ENCODE peak calls at places on chromosomes 13 and 19, in eight cellular contexts. One of them, this sample, is unnamed.

GRCh38 chr13:32955881-32956594 is 60.2 kb upstream of the KL start:
- DNase-seq in fibroblast of the aortic adventitia: no peak
- DNase-seq in CD4-positive, alpha-beta T cell: no peak
- DNase-seq in PC-3: no peak
- DNase-seq in ascending aorta: no peak
- DNase-seq in ovary: no peak
- DNase-seq in B cell: no peak
- DNase-seq in mammary epithelial cell: no peak
- DNase-seq in this sample: no peak

GRCh38 chr19:49149652-49150105 is 5.5 kb downstream of the HRC start:
- DNase-seq in fibroblast of the aortic adventitia: peak; percentile 90
- DNase-seq in CD4-positive, alpha-beta T cell: no peak
- DNase-seq in PC-3: peak; percentile 74
- DNase-seq in ascending aorta: peak; percentile 88
- DNase-seq in ovary: peak; percentile 83
- DNase-seq in B cell: no peak
- DNase-seq in mammary epithelial cell: peak; percentile 66
- DNase-seq in this sample: no peak

GRCh38 chr19:55581828-55582223 is 1.2 kb upstream of the ZNF579 start:
- DNase-seq in fibroblast of the aortic adventitia: no peak
- DNase-seq in CD4-positive, alpha-beta T cell: no peak
- DNase-seq in PC-3: no peak
- DNase-seq in ascending aorta: no peak
- DNase-seq in ovary: no peak
- DNase-seq in B cell: no peak
- DNase-seq in mammary epithelial cell: no peak
- DNase-seq in this sample: no peak

GRCh38 chr19:33814181-33815165 is 17.8 kb downstream of the KCTD15 start:
- DNase-seq in fibroblast of the aortic adventitia: no peak
- DNase-seq in CD4-positive, alpha-beta T cell: no peak
- DNase-seq in PC-3: no peak
- DNase-seq in ascending aorta: peak; percentile 51
- DNase-seq in ovary: no peak
- DNase-seq in B cell: no peak
- DNase-seq in mammary epithelial cell: no peak
- DNase-seq in this sample: no peak

GRCh38 chr13:44884076-44884729 is 105.1 kb downstream of the NUFIP1 start:
- DNase-seq in fibroblast of the aortic adventitia: peak; percentile 81
- DNase-seq in CD4-positive, alpha-beta T cell: no peak
- DNase-seq in PC-3: peak; percentile 62
- DNase-seq in ascending aorta: peak; percentile 59
- DNase-seq in ovary: no peak
- DNase-seq in B cell: no peak
- DNase-seq in mammary epithelial cell: peak; percentile 22
- DNase-seq in this sample: no peak

GRCh38 chr19:29884044-29884443 is 58.0 kb upstream of the URI1 start:
- DNase-seq in fibroblast of the aortic adventitia: no peak
- DNase-seq in CD4-positive, alpha-beta T cell: no peak
- DNase-seq in PC-3: no peak
- DNase-seq in ascending aorta: no peak
- DNase-seq in ovary: no peak
- DNase-seq in B cell: no peak
- DNase-seq in mammary epithelial cell: no peak
- DNase-seq in this sample: no peak

GRCh38 chr19:28519950-28520861 is 692.7 kb downstream of the UQCRFS1 start:
- DNase-seq in fibroblast of the aortic adventitia: peak; percentile 31
- DNase-seq in CD4-positive, alpha-beta T cell: no peak
- DNase-seq in PC-3: peak; percentile 1
- DNase-seq in ascending aorta: no peak
- DNase-seq in ovary: no peak
- DNase-seq in B cell: no peak
- DNase-seq in mammary epithelial cell: no peak
- DNase-seq in this sample: no peak

GRCh38 chr19:1098177-1099051 is 3.2 kb upstream of the POLR2E start:
- DNase-seq in fibroblast of the aortic adventitia: peak; percentile 49
- DNase-seq in CD4-positive, alpha-beta T cell: no peak
- DNase-seq in PC-3: peak; percentile 85
- DNase-seq in ascending aorta: no peak
- DNase-seq in ovary: no peak
- DNase-seq in B cell: no peak
- DNase-seq in mammary epithelial cell: no peak
- DNase-seq in this sample: no peak

DNA sequence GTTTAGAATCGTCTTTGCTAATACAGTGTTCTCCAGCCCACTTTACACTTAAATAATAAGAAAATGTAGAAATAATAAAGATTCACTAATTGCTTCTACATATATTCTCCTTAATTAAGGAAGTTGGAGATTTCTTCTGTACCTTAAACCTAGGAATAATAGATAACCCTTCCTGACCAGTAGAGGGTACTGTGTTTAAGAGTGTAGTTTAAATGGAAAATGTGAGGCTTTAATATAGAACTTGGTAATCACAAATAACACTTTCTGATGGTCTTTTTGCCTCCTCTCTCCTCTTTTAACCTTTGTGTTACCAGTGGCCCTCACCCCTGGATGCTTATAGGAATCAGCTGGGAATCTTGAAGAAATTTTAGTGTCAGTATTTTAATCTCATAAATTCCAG is 20.7 kb downstream of the POMP start:
- DNase-seq in fibroblast of the aortic adventitia: peak; percentile 37
- DNase-seq in CD4-positive, alpha-beta T cell: no peak
- DNase-seq in PC-3: peak; percentile 35
- DNase-seq in ascending aorta: no peak
- DNase-seq in ovary: no peak
- DNase-seq in B cell: no peak
- DNase-seq in mammary epithelial cell: no peak
- DNase-seq in this sample: no peak
- TF ChIP-seq CTCF in fibroblast of the aortic adventitia: peak; percentile 45
- TF ChIP-seq CTCF in CD4-positive, alpha-beta T cell: no peak
- TF ChIP-seq CTCF in PC-3: peak; percentile 62
- TF ChIP-seq CTCF in ascending aorta: peak; percentile 39
- TF ChIP-seq CTCF in ovary: no peak
- TF ChIP-seq CTCF in B cell: no peak
- TF ChIP-seq CTCF in mammary epithelial cell: peak; percentile 42
- TF ChIP-seq CTCF in this sample: peak; percentile 33

GRCh38 chr19:46076951-46077814 is 36.4 kb upstream of the IGFL4 start:
- DNase-seq in fibroblast of the aortic adventitia: peak; percentile 89
- DNase-seq in CD4-positive, alpha-beta T cell: no peak
- DNase-seq in PC-3: peak; percentile 81
- DNase-seq in ascending aorta: no peak
- DNase-seq in ovary: peak; percentile 23
- DNase-seq in B cell: peak; percentile 8
- DNase-seq in mammary epithelial cell: peak; percentile 69
- DNase-seq in this sample: peak; percentile 75

GRCh38 chr19:46080561-46080960 is 39.8 kb upstream of the IGFL4 start:
- DNase-seq in fibroblast of the aortic adventitia: peak; percentile 86
- DNase-seq in CD4-positive, alpha-beta T cell: no peak
- DNase-seq in PC-3: peak; percentile 50
- DNase-seq in ascending aorta: no peak
- DNase-seq in ovary: peak; percentile 24
- DNase-seq in B cell: no peak
- DNase-seq in mammary epithelial cell: peak; percentile 81
- DNase-seq in this sample: no peak

GRCh38 chr19:46081928-46082727 is 41.3 kb upstream of the IGFL4 start:
- DNase-seq in fibroblast of the aortic adventitia: peak; percentile 82
- DNase-seq in CD4-positive, alpha-beta T cell: no peak
- DNase-seq in PC-3: peak; percentile 65
- DNase-seq in ascending aorta: no peak
- DNase-seq in ovary: no peak
- DNase-seq in B cell: no peak
- DNase-seq in mammary epithelial cell: peak; percentile 61
- DNase-seq in this sample: peak; percentile 63

GRCh38 chr19:46076031-46076880 is 35.5 kb upstream of the IGFL4 start:
- DNase-seq in fibroblast of the aortic adventitia: no peak
- DNase-seq in CD4-positive, alpha-beta T cell: no peak
- DNase-seq in PC-3: peak; percentile 6
- DNase-seq in ascending aorta: no peak
- DNase-seq in ovary: no peak
- DNase-seq in B cell: no peak
- DNase-seq in mammary epithelial cell: no peak
- DNase-seq in this sample: no peak

DNA sequence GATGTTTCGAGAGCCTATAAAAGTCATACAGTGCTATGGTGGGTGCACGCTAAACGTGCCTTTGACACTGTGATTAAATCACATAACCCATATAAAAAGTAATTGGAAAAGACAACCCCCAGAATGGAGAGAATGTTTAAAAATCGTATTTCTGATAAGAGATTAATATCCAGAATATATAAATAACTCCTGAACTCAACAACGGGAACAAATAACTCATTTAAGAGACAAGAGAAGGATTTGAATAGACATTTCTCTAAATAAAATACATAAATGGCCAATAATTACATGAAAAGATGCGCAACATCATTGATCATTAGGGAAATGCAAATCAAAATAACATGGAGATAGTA is 37.0 kb upstream of the IGFL4 start:
- DNase-seq in fibroblast of the aortic adventitia: no peak
- DNase-seq in CD4-positive, alpha-beta T cell: no peak
- DNase-seq in PC-3: no peak
- DNase-seq in ascending aorta: no peak
- DNase-seq in ovary: no peak
- DNase-seq in B cell: no peak
- DNase-seq in mammary epithelial cell: no peak
- DNase-seq in this sample: no peak
- TF ChIP-seq CTCF in fibroblast of the aortic adventitia: no peak
- TF ChIP-seq CTCF in CD4-positive, alpha-beta T cell: no peak
- TF ChIP-seq CTCF in PC-3: no peak
- TF ChIP-seq CTCF in ascending aorta: no peak
- TF ChIP-seq CTCF in ovary: no peak
- TF ChIP-seq CTCF in B cell: no peak
- TF ChIP-seq CTCF in mammary epithelial cell: no peak
- TF ChIP-seq CTCF in this sample: no peak

GRCh38 chr19:45113628-45114027 is 20.6 kb downstream of the PPP1R37 start:
- DNase-seq in fibroblast of the aortic adventitia: no peak
- DNase-seq in CD4-positive, alpha-beta T cell: no peak
- DNase-seq in PC-3: peak; percentile 61
- DNase-seq in ascending aorta: no peak
- DNase-seq in ovary: no peak
- DNase-seq in B cell: no peak
- DNase-seq in mammary epithelial cell: no peak
- DNase-seq in this sample: no peak

GRCh38 chr19:45115809-45116615 is 23.0 kb downstream of the PPP1R37 start:
- DNase-seq in fibroblast of the aortic adventitia: no peak
- DNase-seq in CD4-positive, alpha-beta T cell: no peak
- DNase-seq in PC-3: no peak
- DNase-seq in ascending aorta: no peak
- DNase-seq in ovary: no peak
- DNase-seq in B cell: no peak
- DNase-seq in mammary epithelial cell: no peak
- DNase-seq in this sample: no peak

GRCh38 chr19:45114116-45114515 is 21.1 kb downstream of the PPP1R37 start:
- DNase-seq in fibroblast of the aortic adventitia: no peak
- DNase-seq in CD4-positive, alpha-beta T cell: no peak
- DNase-seq in PC-3: no peak
- DNase-seq in ascending aorta: no peak
- DNase-seq in ovary: no peak
- DNase-seq in B cell: no peak
- DNase-seq in mammary epithelial cell: no peak
- DNase-seq in this sample: no peak

GRCh38 chr19:45110811-45111210 is 17.8 kb downstream of the PPP1R37 start:
- DNase-seq in fibroblast of the aortic adventitia: no peak
- DNase-seq in CD4-positive, alpha-beta T cell: no peak
- DNase-seq in PC-3: no peak
- DNase-seq in ascending aorta: no peak
- DNase-seq in ovary: no peak
- DNase-seq in B cell: no peak
- DNase-seq in mammary epithelial cell: no peak
- DNase-seq in this sample: no peak

DNA sequence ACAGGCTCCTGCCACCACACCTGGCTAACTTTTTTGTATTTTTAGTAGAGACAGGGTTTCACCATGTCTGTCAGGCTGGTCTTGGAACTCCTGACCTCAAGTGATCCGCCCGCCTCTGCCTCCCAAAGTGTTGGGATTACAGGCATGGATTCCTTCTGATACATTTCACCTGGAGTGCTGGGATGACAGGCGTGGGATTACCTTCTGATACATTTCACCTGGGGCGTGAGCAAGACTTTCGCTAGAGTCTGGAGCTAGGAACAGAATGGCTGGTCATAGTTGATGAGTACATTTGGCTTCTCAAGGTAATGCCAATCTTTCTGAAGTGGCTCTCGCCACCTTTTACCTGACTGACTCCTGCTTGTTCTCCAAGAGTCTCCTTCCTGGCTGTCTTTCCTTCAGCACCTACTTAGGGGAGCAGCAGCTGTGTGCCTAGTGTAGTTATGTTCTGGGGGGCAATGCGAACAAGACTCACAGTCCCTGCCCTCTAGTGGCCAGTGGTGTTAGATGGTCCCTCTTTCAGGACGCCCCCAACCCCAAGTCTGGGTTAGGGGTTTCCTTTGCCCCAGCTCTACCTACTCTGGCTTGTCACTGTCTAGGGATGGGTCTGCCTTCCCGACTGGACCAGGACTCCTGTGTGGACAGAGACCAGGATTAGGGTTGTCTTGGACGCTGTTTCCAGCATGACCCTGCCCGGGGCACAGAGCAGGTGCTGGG is 19.3 kb downstream of the PPP1R37 start:
- DNase-seq in fibroblast of the aortic adventitia: no peak
- DNase-seq in CD4-positive, alpha-beta T cell: no peak
- DNase-seq in PC-3: no peak
- DNase-seq in ascending aorta: no peak
- DNase-seq in ovary: no peak
- DNase-seq in B cell: no peak
- DNase-seq in mammary epithelial cell: no peak
- DNase-seq in this sample: no peak
- TF ChIP-seq CTCF in fibroblast of the aortic adventitia: no peak
- TF ChIP-seq CTCF in CD4-positive, alpha-beta T cell: no peak
- TF ChIP-seq CTCF in PC-3: no peak
- TF ChIP-seq CTCF in ascending aorta: no peak
- TF ChIP-seq CTCF in ovary: no peak
- TF ChIP-seq CTCF in B cell: no peak
- TF ChIP-seq CTCF in mammary epithelial cell: no peak
- TF ChIP-seq CTCF in this sample: no peak

GRCh38 chr13:80928241-80928640 is 587.3 kb upstream of the SPRY2 start:
- DNase-seq in fibroblast of the aortic adventitia: no peak
- DNase-seq in CD4-positive, alpha-beta T cell: no peak
- DNase-seq in PC-3: no peak
- DNase-seq in ascending aorta: no peak
- DNase-seq in ovary: no peak
- DNase-seq in B cell: no peak
- DNase-seq in mammary epithelial cell: no peak
- DNase-seq in this sample: no peak

GRCh38 chr13:80924596-80924995 is 583.7 kb upstream of the SPRY2 start:
- DNase-seq in fibroblast of the aortic adventitia: peak; percentile 75
- DNase-seq in CD4-positive, alpha-beta T cell: no peak
- DNase-seq in PC-3: no peak
- DNase-seq in ascending aorta: no peak
- DNase-seq in ovary: no peak
- DNase-seq in B cell: no peak
- DNase-seq in mammary epithelial cell: no peak
- DNase-seq in this sample: no peak

GRCh38 chr13:80921971-80922370 is 581.0 kb upstream of the SPRY2 start:
- DNase-seq in fibroblast of the aortic adventitia: no peak
- DNase-seq in CD4-positive, alpha-beta T cell: no peak
- DNase-seq in PC-3: no peak
- DNase-seq in ascending aorta: no peak
- DNase-seq in ovary: no peak
- DNase-seq in B cell: no peak
- DNase-seq in mammary epithelial cell: no peak
- DNase-seq in this sample: no peak

GRCh38 chr13:80921556-80921955 is 580.6 kb upstream of the SPRY2 start:
- DNase-seq in fibroblast of the aortic adventitia: peak; percentile 12
- DNase-seq in CD4-positive, alpha-beta T cell: no peak
- DNase-seq in PC-3: no peak
- DNase-seq in ascending aorta: no peak
- DNase-seq in ovary: no peak
- DNase-seq in B cell: no peak
- DNase-seq in mammary epithelial cell: no peak
- DNase-seq in this sample: no peak

GRCh38 chr13:80923907-80924306 is 583.0 kb upstream of the SPRY2 start:
- DNase-seq in fibroblast of the aortic adventitia: no peak
- DNase-seq in CD4-positive, alpha-beta T cell: no peak
- DNase-seq in PC-3: no peak
- DNase-seq in ascending aorta: no peak
- DNase-seq in ovary: no peak
- DNase-seq in B cell: no peak
- DNase-seq in mammary epithelial cell: no peak
- DNase-seq in this sample: peak; percentile 4
- TF ChIP-seq CTCF in fibroblast of the aortic adventitia: no peak
- TF ChIP-seq CTCF in CD4-positive, alpha-beta T cell: no peak
- TF ChIP-seq CTCF in PC-3: peak; percentile 27
- TF ChIP-seq CTCF in ascending aorta: peak; percentile 17
- TF ChIP-seq CTCF in ovary: no peak
- TF ChIP-seq CTCF in B cell: no peak
- TF ChIP-seq CTCF in mammary epithelial cell: peak; percentile 36
- TF ChIP-seq CTCF in this sample: peak; percentile 21

This sample was measured in GM13977.